ENCODE peak calls at places on chromosomes 7 and 10, in seven cellular contexts. One of them, this sample, is unnamed.

GRCh38 chr10:34444223-34445183 is 370.6 kb downstream of the PARD3 start:
- DNase-seq in NCI-H460: no peak
- DNase-seq in right lobe of liver: no peak
- DNase-seq in naive B cell: no peak
- DNase-seq in activated CD4-positive, alpha-beta T cell treated with anti-CD3 and anti-CD28 coated beads, Interleukin-2, amount 50 U/mL, for 48 hours: no peak
- DNase-seq in anterior cingulate cortex: no peak
- DNase-seq in epithelial cell of esophagus: peak
- DNase-seq in this sample: no peak

GRCh38 chr7:63900394-63901203 is 98.0 kb upstream of the ZNF722 start:
- DNase-seq in NCI-H460: no peak
- DNase-seq in right lobe of liver: peak
- DNase-seq in naive B cell: peak
- DNase-seq in activated CD4-positive, alpha-beta T cell treated with anti-CD3 and anti-CD28 coated beads, Interleukin-2, amount 50 U/mL, for 48 hours: peak
- DNase-seq in anterior cingulate cortex: peak
- DNase-seq in epithelial cell of esophagus: peak
- DNase-seq in this sample: no peak

GRCh38 chr10:44824607-44825006 is 86.5 kb upstream of the TMEM72 start:
- DNase-seq in NCI-H460: no peak
- DNase-seq in right lobe of liver: no peak
- DNase-seq in naive B cell: no peak
- DNase-seq in activated CD4-positive, alpha-beta T cell treated with anti-CD3 and anti-CD28 coated beads, Interleukin-2, amount 50 U/mL, for 48 hours: no peak
- DNase-seq in anterior cingulate cortex: no peak
- DNase-seq in epithelial cell of esophagus: peak
- DNase-seq in this sample: no peak

GRCh38 chr10:109968954-109969644 is 38.7 kb upstream of the ADD3 start:
- DNase-seq in NCI-H460: no peak
- DNase-seq in right lobe of liver: no peak
- DNase-seq in naive B cell: no peak
- DNase-seq in activated CD4-positive, alpha-beta T cell treated with anti-CD3 and anti-CD28 coated beads, Interleukin-2, amount 50 U/mL, for 48 hours: no peak
- DNase-seq in anterior cingulate cortex: no peak
- DNase-seq in epithelial cell of esophagus: no peak
- DNase-seq in this sample: no peak

GRCh38 chr10:49463605-49464004 is 67.7 kb upstream of the DRGX start:
- DNase-seq in NCI-H460: no peak
- DNase-seq in right lobe of liver: no peak
- DNase-seq in naive B cell: no peak
- DNase-seq in activated CD4-positive, alpha-beta T cell treated with anti-CD3 and anti-CD28 coated beads, Interleukin-2, amount 50 U/mL, for 48 hours: no peak
- DNase-seq in anterior cingulate cortex: no peak
- DNase-seq in epithelial cell of esophagus: no peak
- DNase-seq in this sample: no peak

GRCh38 chr7:119033641-119034040 is 809.1 kb downstream of the ANKRD7 start:
- DNase-seq in NCI-H460: no peak
- DNase-seq in right lobe of liver: no peak
- DNase-seq in naive B cell: no peak
- DNase-seq in activated CD4-positive, alpha-beta T cell treated with anti-CD3 and anti-CD28 coated beads, Interleukin-2, amount 50 U/mL, for 48 hours: no peak
- DNase-seq in anterior cingulate cortex: no peak
- DNase-seq in epithelial cell of esophagus: no peak
- DNase-seq in this sample: no peak

GRCh38 chr10:7027913-7028808 is 382.7 kb downstream of the SFMBT2 start:
- DNase-seq in NCI-H460: no peak
- DNase-seq in right lobe of liver: no peak
- DNase-seq in naive B cell: no peak
- DNase-seq in activated CD4-positive, alpha-beta T cell treated with anti-CD3 and anti-CD28 coated beads, Interleukin-2, amount 50 U/mL, for 48 hours: no peak
- DNase-seq in anterior cingulate cortex: no peak
- DNase-seq in epithelial cell of esophagus: peak
- DNase-seq in this sample: no peak

GRCh38 chr10:95741807-95742528 is 14.0 kb upstream of the ENTPD1 start:
- DNase-seq in NCI-H460: no peak
- DNase-seq in right lobe of liver: no peak
- DNase-seq in naive B cell: peak
- DNase-seq in activated CD4-positive, alpha-beta T cell treated with anti-CD3 and anti-CD28 coated beads, Interleukin-2, amount 50 U/mL, for 48 hours: no peak
- DNase-seq in anterior cingulate cortex: no peak
- DNase-seq in epithelial cell of esophagus: no peak
- DNase-seq in this sample: peak